ENCODE peak calls at places on chromosome 2, in seven cellular contexts. O is SK-N-SH, T is HCT116, U is GM12878, B is HepG2, Q is K562, N is H1. D is an unnamed sample.

GRCh38 chr2:222353998-222354397 is 55.2 kb upstream of the PAX3 start:
- DNase-seq in T (no peak), N (no peak), U (no peak), Q (no peak), B (no peak), O (no peak), D (no peak)

GRCh38 chr2:184302506-184302905 is 295.8 kb upstream of the ZNF804A start:
- DNase-seq in O (no peak), B (no peak), T (no peak), U (no peak), N (no peak), Q (no peak), D (no peak)

GRCh38 chr2:239223330-239224248 is 177.2 kb downstream of the HDAC4 start:
- DNase-seq in U (no peak), B (peak; percentile 79), Q (no peak), O (no peak), T (no peak), N (no peak), D (no peak)

GRCh38 chr2:174247474-174248186 is 702 bp downstream of the OLA1 start:
- DNase-seq in B (peak; percentile 70), Q (peak; percentile 52), O (peak; percentile 16), U (no peak), T (no peak), N (no peak), D (peak; percentile 27)

GRCh38 chr2:126657636-126658315 is 1.8 kb downstream of the GYPC start:
- DNase-seq in N (peak; percentile 63), U (peak; percentile 61), B (no peak), Q (peak; percentile 92), T (peak; percentile 63), O (no peak), D (peak; percentile 78)

GRCh38 chr2:7943446-7943845 is 738.4 kb upstream of the ID2 start:
- DNase-seq in T (no peak), O (no peak), N (no peak), B (no peak), U (no peak), Q (no peak), D (no peak)

GRCh38 chr2:240586919-240587800 is 626 bp downstream of the CAPN10 start:
- DNase-seq in U (no peak), N (no peak), Q (peak; percentile 57), T (no peak), O (peak; percentile 65), B (peak; percentile 58), D (peak; percentile 62)

GRCh38 chr2:65367517-65367916 is 64.9 kb downstream of the SPRED2 start:
- DNase-seq in T (no peak), Q (peak; percentile 66), U (no peak), O (peak; percentile 48), N (no peak), B (no peak), D (no peak)

GRCh38 chr2:10054976-10055375 is 11.6 kb downstream of the KLF11 start:
- DNase-seq in T (no peak), N (no peak), U (no peak), B (no peak), Q (no peak), O (no peak), D (no peak)

GRCh38 chr2:10091182-10091932 is 11.1 kb upstream of the CYS1 start:
- DNase-seq in N (no peak), B (no peak), U (no peak), O (no peak), Q (no peak), T (no peak), D (no peak)

GRCh38 chr2:34096552-34097171 is 497.6 kb upstream of the FAM98A start:
- DNase-seq in N (peak; percentile 58), Q (peak; percentile 54), T (peak; percentile 32), B (peak; percentile 53), U (peak; percentile 24), O (peak; percentile 36), D (peak; percentile 77)

GRCh38 chr2:70985283-70985688 is 6.9 kb downstream of the ANKRD53 start:
- DNase-seq in B (no peak), N (no peak), O (no peak), Q (no peak), T (no peak), U (no peak), D (no peak)

GRCh38 chr2:71190959-71191943 is 35.7 kb downstream of the PAIP2B start:
- DNase-seq in N (no peak), B (peak; percentile 13), Q (peak; percentile 9), T (peak; percentile 3), U (no peak), O (peak; percentile 24), D (peak; percentile 38)

GRCh38 chr2:131516011-131516410 is 11.7 kb upstream of the CCDC74A start:
- DNase-seq in B (no peak), Q (no peak), N (no peak), U (no peak), T (no peak), O (no peak), D (no peak)

GRCh38 chr2:150472122-150472899 is 15.2 kb downstream of the RND3 start:
- DNase-seq in Q (no peak), B (no peak), O (no peak), U (no peak), N (no peak), T (no peak), D (no peak)

DNA sequence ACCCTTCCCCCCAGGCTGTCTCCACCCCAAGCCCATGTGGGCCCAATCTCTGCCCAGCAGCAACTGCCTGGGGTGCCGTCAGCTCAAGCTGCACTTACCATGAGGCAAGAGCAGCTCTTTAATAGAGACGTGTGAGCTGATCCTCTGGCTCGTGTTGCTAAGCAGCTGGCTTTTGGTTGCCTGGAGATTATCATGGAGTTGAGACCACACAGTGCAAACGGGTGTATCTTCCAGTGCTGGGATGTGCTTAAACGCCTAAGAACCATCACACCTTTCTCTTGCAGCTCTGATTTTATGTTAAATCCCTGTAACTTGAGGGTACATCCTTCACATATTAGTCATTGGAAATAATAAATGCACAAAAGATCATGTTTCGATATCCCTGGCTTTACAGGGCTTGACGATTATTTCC is 271.1 kb downstream of the PRKCE start:
- DNase-seq in U (no peak), N (no peak), T (no peak), Q (no peak), B (no peak), O (peak; percentile 89), D (no peak)
- TF ChIP-seq JUND in U (no peak), N (no peak), T (no peak), Q (no peak), B (no peak), O (no peak), D (no peak)

DNA sequence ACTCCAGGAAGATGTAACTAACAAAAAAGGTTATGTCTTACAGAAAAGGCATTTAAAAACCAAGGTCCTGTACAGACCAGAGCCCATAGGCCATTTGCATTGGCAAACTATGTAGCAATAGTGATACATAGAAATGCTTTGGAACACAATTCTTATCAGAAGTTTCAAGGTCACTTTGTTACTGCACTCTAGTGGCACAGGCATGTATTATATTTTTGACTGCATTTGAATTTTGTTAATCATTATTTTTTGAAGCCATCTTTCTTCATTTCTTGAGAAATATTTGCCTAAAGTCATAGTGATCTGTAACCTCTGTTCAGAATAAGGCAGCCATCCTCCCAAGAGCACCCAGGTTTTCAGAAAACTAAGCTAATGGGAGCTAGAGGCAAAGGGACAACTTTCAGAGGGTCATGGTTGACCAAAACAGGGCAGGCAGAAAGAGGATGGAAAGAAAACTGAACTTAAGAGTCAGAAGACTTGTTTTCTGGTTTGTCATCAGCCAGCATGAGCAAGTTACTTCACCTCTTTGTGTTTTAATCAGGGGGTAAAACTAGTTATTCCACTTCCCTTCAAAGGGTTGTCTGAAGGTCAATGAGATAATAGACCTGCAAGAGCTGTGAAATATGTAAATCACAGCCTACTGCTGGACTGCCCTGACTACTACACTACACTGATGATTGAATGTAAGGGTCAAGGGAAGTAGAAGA is 41.5 kb downstream of the SLC38A11 start:
- DNase-seq in U (no peak), O (no peak), N (no peak), T (no peak), B (peak; percentile 91), Q (no peak), D (no peak)
- TF ChIP-seq JUND in U (no peak), O (no peak), N (no peak), T (no peak), B (no peak), Q (no peak), D (no peak)

GRCh38 chr2:195779491-195779890 is 122.5 kb downstream of the SLC39A10 start:
- DNase-seq in N (no peak), U (no peak), Q (peak; percentile 50), O (no peak), B (no peak), T (no peak), D (no peak)
- TF ChIP-seq JUND in N (no peak), U (no peak), Q (no peak), O (no peak), B (no peak), T (no peak), D (no peak)

GRCh38 chr2:162072976-162073775 is 839 bp downstream of the DPP4 start:
- DNase-seq in U (no peak), O (peak; percentile 10), Q (no peak), B (no peak), N (peak; percentile 52), T (no peak), D (no peak)
- TF ChIP-seq JUND in U (no peak), O (no peak), Q (no peak), B (no peak), N (no peak), T (no peak), D (no peak)

DNA sequence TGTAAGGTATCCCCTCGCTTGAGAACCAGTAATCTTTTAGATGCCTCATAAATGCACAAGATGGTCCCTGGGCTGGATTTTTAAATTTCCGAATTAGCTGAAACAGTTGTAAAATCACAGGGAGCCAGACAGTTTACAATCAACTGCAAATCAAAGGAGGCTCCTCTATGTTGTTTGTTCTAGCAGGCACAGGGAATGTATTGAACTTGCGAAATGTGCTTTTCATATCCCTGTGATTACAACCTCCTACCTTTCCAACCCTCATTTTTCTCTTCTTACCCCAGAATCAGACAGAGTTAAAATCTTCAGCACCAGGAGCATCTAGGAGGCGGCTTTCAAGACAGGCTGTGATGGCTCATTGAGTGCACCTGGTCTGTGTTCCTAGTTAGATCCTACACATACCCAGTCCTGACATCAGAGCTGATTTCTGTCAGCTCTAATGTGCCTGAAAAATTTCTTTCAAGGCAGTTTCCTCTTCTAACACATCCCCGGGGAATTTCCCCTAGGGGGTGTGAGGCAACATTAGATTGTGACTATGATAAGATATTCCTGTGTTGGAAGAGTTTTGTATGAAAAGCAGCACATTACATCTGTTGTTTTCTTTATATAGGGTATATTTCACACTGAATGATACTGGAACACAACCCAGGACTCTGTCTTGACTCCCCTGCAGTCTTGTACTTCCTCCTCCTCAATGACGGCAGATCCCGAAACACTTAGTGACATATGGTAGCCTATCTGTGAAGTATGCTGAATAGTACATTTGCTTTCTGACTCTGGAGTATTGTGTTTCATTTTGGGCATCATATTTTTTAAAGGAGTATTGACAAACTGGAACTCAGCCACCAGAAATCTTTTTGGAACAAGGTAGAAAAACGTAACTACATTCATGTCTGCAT is 18.0 kb upstream of the CAVIN2 start:
- DNase-seq in B (peak; percentile 84), U (no peak), N (no peak), Q (no peak), T (no peak), O (no peak), D (no peak)
- TF ChIP-seq JUND in B (no peak), U (no peak), N (no peak), Q (no peak), T (no peak), O (no peak), D (no peak)